ENCODE peak calls at places on chromosomes 3 and 15, in five cellular contexts. Q is K562, I is HepG2, Z is A549, X is GM12878. U is an unnamed sample.

GRCh38 chr3:57752307-57752706 is 3.8 kb upstream of the SLMAP start:
- DNase-seq in X (no peak), Q (no peak), I (no peak), Z (peak; percentile 6), U (no peak)

GRCh38 chr15:42576040-42576594 is 711 bp downstream of the STARD9 start:
- DNase-seq in X (no peak), I (no peak), Q (no peak), Z (no peak), U (no peak)

GRCh38 chr3:153572654-153573053 is 410.6 kb downstream of the RAP2B start:
- DNase-seq in Z (no peak), X (no peak), Q (no peak), I (peak; percentile 3), U (no peak)

GRCh38 chr15:69666441-69666882 is 213.8 kb downstream of the RPLP1 start:
- DNase-seq in Z (no peak), I (no peak), X (no peak), Q (no peak), U (no peak)

GRCh38 chr15:38603271-38603670 is 38.7 kb upstream of the RASGRP1 start:
- DNase-seq in Q (no peak), I (no peak), X (no peak), Z (no peak), U (peak; percentile 30)

GRCh38 chr15:43294091-43294706 is 27.5 kb upstream of the TGM5 start:
- DNase-seq in Z (no peak), X (no peak), Q (no peak), I (no peak), U (no peak)

GRCh38 chr15:46277994-46278885 is 643.4 kb downstream of the SQOR start:
- DNase-seq in Q (no peak), I (no peak), Z (no peak), X (no peak), U (no peak)

GRCh38 chr15:69134841-69135240 is 25.6 kb upstream of the GLCE start:
- DNase-seq in X (no peak), I (no peak), Q (no peak), Z (no peak), U (no peak)

GRCh38 chr15:25176991-25177954 is 222.5 kb downstream of the SNRPN start:
- DNase-seq in Q (no peak), I (no peak), X (no peak), Z (no peak), U (peak; percentile 5)

GRCh38 chr3:9955611-9956352 is 3.6 kb upstream of the PRRT3 start:
- DNase-seq in X (no peak), Z (no peak), I (no peak), Q (no peak), U (no peak)

GRCh38 chr3:44899683-44900367 is 25.4 kb downstream of the TGM4 start:
- DNase-seq in I (no peak), X (no peak), Q (no peak), Z (no peak), U (no peak)
- TF ChIP-seq ESRRA in I (no peak), X (no peak), Q (no peak), Z (no peak), U (no peak)

DNA sequence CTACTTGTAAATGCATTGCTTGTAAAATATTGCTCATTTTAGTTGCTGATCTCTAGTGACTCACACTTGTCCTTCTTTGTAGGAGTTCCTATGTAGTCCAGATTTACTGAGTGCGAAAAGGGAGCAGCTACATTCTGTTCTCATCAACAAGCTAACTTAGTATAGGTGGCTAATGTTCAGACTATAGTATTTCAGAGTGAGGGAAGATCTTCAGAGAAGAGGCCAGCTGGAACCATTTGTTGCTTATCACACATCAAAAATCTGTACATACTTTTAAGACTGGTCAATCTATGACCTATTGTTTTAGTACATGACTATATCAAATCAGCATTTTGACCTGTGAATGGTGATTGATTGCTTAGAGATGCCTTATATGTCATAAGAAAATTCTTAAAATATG is 71.3 kb upstream of the THSD4 start:
- DNase-seq in I (no peak), X (no peak), Q (no peak), Z (no peak), U (no peak)
- TF ChIP-seq ESRRA in I (no peak), X (no peak), Q (no peak), Z (no peak), U (no peak)

GRCh38 chr3:161148832-161149475 is 43.8 kb upstream of the B3GALNT1 start:
- DNase-seq in Q (no peak), Z (no peak), I (no peak), X (no peak), U (no peak)
- TF ChIP-seq ESRRA in Q (no peak), Z (no peak), I (no peak), X (no peak), U (no peak)

GRCh38 chr15:91863621-91864255 is 10.2 kb downstream of the SLCO3A1 start:
- DNase-seq in I (no peak), X (no peak), Z (no peak), Q (no peak), U (no peak)

GRCh38 chr15:91864669-91865068 is 11.2 kb downstream of the SLCO3A1 start:
- DNase-seq in I (no peak), X (no peak), Q (no peak), Z (no peak), U (no peak)

GRCh38 chr15:91862891-91863520 is 9.5 kb downstream of the SLCO3A1 start:
- DNase-seq in X (no peak), Z (no peak), Q (no peak), I (no peak), U (no peak)

GRCh38 chr15:91860498-91860897 is 7.0 kb downstream of the SLCO3A1 start:
- DNase-seq in Z (no peak), I (no peak), X (no peak), Q (no peak), U (no peak)

GRCh38 chr15:91861223-91861622 is 7.7 kb downstream of the SLCO3A1 start:
- DNase-seq in I (no peak), Z (no peak), X (no peak), Q (no peak), U (no peak)
- TF ChIP-seq ESRRA in I (no peak), Z (no peak), X (no peak), Q (no peak), U (no peak)

DNA sequence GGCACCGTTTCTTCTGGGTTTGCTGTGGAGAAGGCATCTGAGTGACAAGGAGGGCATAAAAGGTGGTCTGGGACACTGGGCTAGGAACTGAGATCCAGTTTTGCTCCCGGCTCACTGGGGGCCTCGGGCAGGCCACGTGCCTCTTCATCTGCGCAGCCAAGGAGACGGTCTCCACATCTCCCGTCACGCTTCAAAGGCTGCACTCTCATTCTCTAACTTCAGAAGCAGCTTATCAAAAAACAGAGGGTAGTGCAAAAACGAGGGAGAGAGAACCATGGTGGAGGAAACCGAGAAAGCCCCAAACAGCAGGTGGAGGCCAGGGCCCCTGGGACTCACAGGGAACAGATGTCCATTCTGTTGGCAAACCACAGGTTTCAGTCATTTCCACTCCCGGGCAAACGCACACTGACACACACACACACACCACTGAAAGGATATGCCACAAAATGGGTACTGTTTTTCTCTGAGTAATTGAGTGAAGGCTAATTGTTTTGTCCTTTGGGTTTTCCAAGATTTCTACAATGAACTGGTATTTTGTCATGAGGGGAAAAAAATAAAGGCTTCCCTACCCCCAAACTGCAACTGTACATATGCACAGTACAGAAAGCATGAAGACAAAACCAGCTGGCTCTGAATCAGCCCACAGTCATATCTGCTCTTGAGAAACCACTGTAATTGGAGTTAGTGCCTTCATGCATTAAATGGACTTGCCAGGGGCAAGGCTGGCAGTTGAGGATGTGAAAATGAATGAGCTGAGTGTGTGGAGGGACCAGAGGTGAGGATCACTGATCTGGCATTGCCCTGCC is 71.9 kb downstream of the MGLL start:
- DNase-seq in X (peak; percentile 88), I (no peak), Q (no peak), Z (no peak), U (no peak)
- TF ChIP-seq ESRRA in X (no peak), I (no peak), Q (no peak), Z (no peak), U (no peak)

GRCh38 chr3:127822166-127822835 is at the start of gene MGLL:
- DNase-seq in Z (no peak), Q (no peak), I (no peak), X (no peak), U (peak; percentile 37)
- TF ChIP-seq ESRRA in Z (no peak), Q (no peak), I (no peak), X (no peak), U (no peak)

GRCh38 chr3:71859128-71859519 is 74.2 kb upstream of the PROK2 start:
- DNase-seq in X (no peak), Q (no peak), I (peak; percentile 16), Z (peak; percentile 11), U (no peak)
- TF ChIP-seq ESRRA in X (no peak), Q (peak; percentile 17), I (no peak), Z (no peak), U (no peak)

GRCh38 chr3:186002884-186003472 is 65.2 kb upstream of the TRA2B start:
- DNase-seq in X (no peak), Z (no peak), I (peak; percentile 35), Q (peak; percentile 41), U (peak; percentile 36)
- TF ChIP-seq ESRRA in X (no peak), Z (no peak), I (no peak), Q (no peak), U (no peak)

DNA sequence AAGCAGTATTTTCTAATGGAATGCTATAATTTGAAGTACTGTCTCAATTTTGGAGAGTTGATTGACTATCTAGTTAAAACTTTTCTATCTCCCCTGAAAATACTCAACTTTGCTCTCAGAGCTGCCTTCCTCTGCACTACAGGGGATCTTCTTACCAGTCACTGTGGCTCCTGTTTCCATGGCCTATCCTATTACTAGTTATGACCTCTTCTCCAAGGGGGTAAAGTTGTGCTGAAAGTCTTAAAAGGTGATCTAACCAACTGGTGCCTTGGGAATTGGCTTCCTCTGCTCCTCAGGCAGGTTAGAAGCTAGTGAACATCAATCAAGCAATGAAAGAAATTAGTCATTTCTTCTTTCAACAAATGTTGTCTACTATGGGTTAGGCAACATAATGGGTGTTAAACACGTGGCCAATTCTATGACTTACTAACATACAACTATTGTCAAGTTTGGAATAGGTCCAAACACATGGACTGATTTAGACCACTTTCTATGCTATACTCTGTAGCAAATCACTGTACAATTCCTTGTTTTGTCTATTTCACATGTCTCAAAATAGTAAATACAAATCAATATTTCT is 571.4 kb upstream of the NAALADL2 start:
- DNase-seq in Q (no peak), Z (no peak), X (no peak), I (no peak), U (no peak)
- TF ChIP-seq ESRRA in Q (no peak), Z (no peak), X (no peak), I (no peak), U (no peak)

U was measured in WTC11.